ENCODE peak calls at places on chromosomes 13 and 19, in four cellular contexts. One of them, this sample, is unnamed. For H3K4me1, the result is how much of the 10 kb centered on the place peaks cover.

GRCh38 chr13:75963318-75963717 is 327.2 kb downstream of the LMO7 start:
- DNase-seq in GM23338: peak
- DNase-seq in PC-3: peak
- DNase-seq in heart left ventricle: no peak
- DNase-seq in this sample: no peak

GRCh38 chr19:30676990-30677679 is 305.0 kb downstream of the ZNF536 start:
- DNase-seq in heart left ventricle: no peak
- DNase-seq in GM23338: no peak
- DNase-seq in PC-3: no peak
- DNase-seq in this sample: no peak

GRCh38 chr19:47790398-47790814 is 11.9 kb downstream of the SELENOW start:
- DNase-seq in heart left ventricle: peak
- DNase-seq in GM23338: peak
- DNase-seq in PC-3: peak
- DNase-seq in this sample: peak

GRCh38 chr13:77222909-77223308 is 104.0 kb downstream of the MYCBP2 start:
- DNase-seq in GM23338: no peak
- DNase-seq in heart left ventricle: no peak
- DNase-seq in PC-3: no peak
- DNase-seq in this sample: no peak

GRCh38 chr19:4971424-4971793 is 2.5 kb downstream of the KDM4B start:
- DNase-seq in GM23338: peak
- DNase-seq in PC-3: peak
- DNase-seq in heart left ventricle: no peak
- DNase-seq in this sample: peak

GRCh38 chr13:27839809-27840467 is 47.7 kb downstream of the GSX1 start:
- DNase-seq in heart left ventricle: no peak
- DNase-seq in GM23338: no peak
- DNase-seq in PC-3: peak
- DNase-seq in this sample: no peak

GRCh38 chr13:20222553-20222952 is 9.6 kb downstream of the GJB6 start:
- DNase-seq in heart left ventricle: no peak
- DNase-seq in GM23338: no peak
- DNase-seq in PC-3: no peak
- DNase-seq in this sample: no peak

GRCh38 chr13:98998831-98999634 is 21.2 kb upstream of the DOCK9 start:
- DNase-seq in PC-3: no peak
- DNase-seq in GM23338: no peak
- DNase-seq in heart left ventricle: no peak
- DNase-seq in this sample: no peak

GRCh38 chr13:73061478-73062275 is 2.9 kb downstream of the KLF5 start:
- DNase-seq in PC-3: no peak
- DNase-seq in heart left ventricle: no peak
- DNase-seq in GM23338: peak
- DNase-seq in this sample: no peak

GRCh38 chr13:100022798-100023197 is 41.2 kb downstream of the ZIC2 start:
- DNase-seq in GM23338: no peak
- DNase-seq in heart left ventricle: no peak
- DNase-seq in PC-3: peak
- DNase-seq in this sample: no peak

GRCh38 chr19:52896431-52897148 is 845 bp downstream of the ZNF320 start:
- DNase-seq in PC-3: peak
- DNase-seq in heart left ventricle: peak
- DNase-seq in GM23338: peak
- DNase-seq in this sample: no peak

GRCh38 chr19:11483176-11484111 is 2.6 kb upstream of the ELAVL3 start:
- DNase-seq in PC-3: no peak
- DNase-seq in GM23338: peak
- DNase-seq in heart left ventricle: no peak
- DNase-seq in this sample: peak

GRCh38 chr19:11480927-11481776 is at the start of gene ELAVL3:
- DNase-seq in PC-3: no peak
- DNase-seq in GM23338: peak
- DNase-seq in heart left ventricle: no peak
- DNase-seq in this sample: no peak

GRCh38 chr19:11481777-11482383 is 1.0 kb upstream of the ELAVL3 start:
- DNase-seq in PC-3: peak
- DNase-seq in GM23338: peak
- DNase-seq in heart left ventricle: peak
- DNase-seq in this sample: peak

GRCh38 chr19:11480081-11480926 is 542 bp downstream of the ELAVL3 start:
- DNase-seq in PC-3: no peak
- DNase-seq in GM23338: peak
- DNase-seq in heart left ventricle: no peak
- DNase-seq in this sample: no peak

DNA sequence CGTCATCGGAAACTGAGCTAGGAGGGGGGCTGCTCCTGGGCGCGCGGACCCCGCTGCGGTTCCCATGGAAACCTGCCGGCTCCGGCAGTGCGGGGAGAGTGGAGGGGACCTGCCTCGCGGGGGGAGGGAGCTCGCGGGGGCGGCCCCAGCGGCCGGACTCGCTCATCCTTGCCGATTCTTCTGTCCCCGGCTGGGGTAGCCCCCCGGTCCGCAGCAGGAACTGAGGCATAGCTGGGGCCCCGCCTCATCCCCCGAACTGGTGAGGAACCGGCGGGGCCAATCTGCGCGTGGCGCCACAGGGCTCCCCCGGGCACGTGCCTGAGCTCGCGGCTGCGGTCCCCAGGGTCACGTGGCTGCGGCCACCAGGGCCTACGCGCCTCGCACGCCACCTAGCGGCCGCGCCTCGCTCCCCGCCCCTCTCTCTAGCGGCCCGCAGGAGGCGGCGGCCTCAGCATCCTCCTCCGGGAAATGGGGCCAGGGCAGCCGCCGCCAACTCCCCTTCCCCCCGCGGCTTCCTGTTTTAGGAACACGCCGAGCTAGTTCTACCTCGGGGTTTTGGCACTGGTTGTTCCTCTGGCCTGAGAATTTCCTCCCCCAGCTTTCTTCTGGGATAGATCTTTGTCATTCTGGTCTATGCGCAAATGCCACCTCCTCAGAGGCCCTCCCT is 1.7 kb upstream of the ELAVL3 start:
- DNase-seq in heart left ventricle: peak
- DNase-seq in PC-3: peak
- DNase-seq in GM23338: peak
- DNase-seq in this sample: peak
- H3K4me3 ChIP-seq in heart left ventricle: peak
- H3K4me3 ChIP-seq in PC-3: peak
- H3K4me3 ChIP-seq in GM23338: peak
- H3K4me3 ChIP-seq in this sample: no peak

GRCh38 chr19:2449019-2449418 is 7.7 kb downstream of the LMNB2 start:
- DNase-seq in GM23338: no peak
- DNase-seq in heart left ventricle: no peak
- DNase-seq in PC-3: no peak
- DNase-seq in this sample: peak

GRCh38 chr19:2454199-2454961 is 2.4 kb downstream of the LMNB2 start:
- DNase-seq in GM23338: no peak
- DNase-seq in PC-3: no peak
- DNase-seq in heart left ventricle: no peak
- DNase-seq in this sample: no peak

GRCh38 chr19:2453431-2454025 is 3.2 kb downstream of the LMNB2 start:
- DNase-seq in GM23338: no peak
- DNase-seq in PC-3: no peak
- DNase-seq in heart left ventricle: no peak
- DNase-seq in this sample: peak

GRCh38 chr19:2451138-2451537 is 5.6 kb downstream of the LMNB2 start:
- DNase-seq in heart left ventricle: no peak
- DNase-seq in PC-3: no peak
- DNase-seq in GM23338: no peak
- DNase-seq in this sample: no peak

GRCh38 chr19:2451741-2452140 is 5.0 kb downstream of the LMNB2 start:
- DNase-seq in GM23338: no peak
- DNase-seq in heart left ventricle: no peak
- DNase-seq in PC-3: no peak
- DNase-seq in this sample: peak
- H3K4me1 ChIP-seq in GM23338: under half
- H3K4me1 ChIP-seq in heart left ventricle: under half
- H3K4me1 ChIP-seq in PC-3: under half
- H3K4me1 ChIP-seq in this sample: under half

GRCh38 chr13:43271152-43271551 is 247.8 kb downstream of the DNAJC15 start:
- DNase-seq in GM23338: no peak
- DNase-seq in heart left ventricle: no peak
- DNase-seq in PC-3: no peak
- DNase-seq in this sample: no peak

GRCh38 chr13:43268632-43269031 is 245.2 kb downstream of the DNAJC15 start:
- DNase-seq in heart left ventricle: no peak
- DNase-seq in PC-3: no peak
- DNase-seq in GM23338: no peak
- DNase-seq in this sample: no peak

GRCh38 chr13:43267916-43268315 is 244.5 kb downstream of the DNAJC15 start:
- DNase-seq in GM23338: no peak
- DNase-seq in heart left ventricle: no peak
- DNase-seq in PC-3: no peak
- DNase-seq in this sample: no peak

GRCh38 chr13:43269037-43269476 is 245.7 kb downstream of the DNAJC15 start:
- DNase-seq in GM23338: no peak
- DNase-seq in PC-3: peak
- DNase-seq in heart left ventricle: peak
- DNase-seq in this sample: no peak

DNA sequence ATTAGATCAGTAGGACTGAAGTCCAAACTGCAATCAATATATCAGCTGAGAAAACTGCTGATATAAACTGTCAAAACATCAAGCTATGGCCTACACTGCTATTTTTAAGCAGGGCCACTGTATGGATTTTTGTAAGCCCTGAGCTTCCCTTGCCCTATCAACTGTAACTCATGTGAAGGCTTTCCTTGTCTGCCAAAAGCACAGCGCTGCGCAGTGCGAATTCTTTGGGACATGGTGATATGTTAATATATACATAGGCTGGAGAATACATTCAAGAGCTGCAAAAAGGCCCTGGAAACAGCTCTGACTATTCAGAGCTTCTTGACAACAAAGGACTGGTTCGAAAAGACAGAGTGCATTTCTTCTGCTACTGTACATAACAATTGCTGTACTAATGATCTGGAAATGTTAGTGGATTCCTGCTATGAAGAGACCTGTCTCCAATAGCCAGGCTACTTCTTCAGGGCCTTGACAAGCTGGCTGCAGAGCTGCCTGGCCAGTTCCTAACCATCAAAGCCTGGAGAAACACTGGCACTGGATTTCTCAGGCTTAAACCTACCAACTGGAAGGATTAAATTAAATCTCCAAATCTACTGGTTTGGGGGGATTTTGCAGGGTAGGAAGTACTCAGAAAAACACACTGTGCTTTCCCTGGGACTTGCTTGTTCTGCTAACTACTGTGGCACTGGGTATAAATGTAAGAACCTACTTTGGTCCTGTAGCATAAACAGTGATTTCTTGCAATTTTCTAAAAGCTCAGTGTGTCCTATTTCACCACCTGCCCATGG is 246.9 kb downstream of the DNAJC15 start:
- DNase-seq in heart left ventricle: no peak
- DNase-seq in GM23338: no peak
- DNase-seq in PC-3: no peak
- DNase-seq in this sample: no peak
- H3K27ac ChIP-seq in heart left ventricle: peak
- H3K27ac ChIP-seq in GM23338: no peak
- H3K27ac ChIP-seq in PC-3: peak
- H3K27ac ChIP-seq in this sample: no peak

GRCh38 chr19:48835734-48836088 is 580 bp downstream of the HSD17B14 start:
- DNase-seq in PC-3: peak
- DNase-seq in GM23338: peak
- DNase-seq in heart left ventricle: peak
- DNase-seq in this sample: peak
- H3K4me3 ChIP-seq in PC-3: peak
- H3K4me3 ChIP-seq in GM23338: peak
- H3K4me3 ChIP-seq in heart left ventricle: peak
- H3K4me3 ChIP-seq in this sample: peak

GRCh38 chr13:40970803-40971202 is 48.3 kb downstream of the ELF1 start:
- DNase-seq in PC-3: no peak
- DNase-seq in GM23338: no peak
- DNase-seq in heart left ventricle: no peak
- DNase-seq in this sample: no peak
- H3K4me1 ChIP-seq in PC-3: under half
- H3K4me1 ChIP-seq in GM23338: under half
- H3K4me1 ChIP-seq in heart left ventricle: half or more
- H3K4me1 ChIP-seq in this sample: under half

DNA sequence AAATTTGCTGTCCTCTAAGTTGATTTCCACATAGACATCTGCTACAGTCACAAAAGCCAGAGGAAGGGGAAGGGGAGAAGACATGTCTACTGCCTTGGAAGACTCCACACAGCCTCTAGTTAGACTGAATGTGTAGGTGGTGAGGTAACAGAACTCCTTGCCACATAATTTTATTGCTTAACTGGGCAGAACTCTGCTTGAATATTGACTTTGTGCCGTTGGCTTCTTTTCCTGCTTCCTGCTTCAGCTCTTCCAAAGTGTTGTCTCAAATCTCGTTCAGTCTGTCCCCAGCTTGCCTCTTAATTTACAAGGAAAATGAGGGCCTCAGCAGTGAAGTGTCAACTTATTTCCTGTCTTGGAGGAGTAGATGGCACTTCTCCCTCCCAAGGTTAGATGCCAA is 37.1 kb downstream of the ESD start:
- DNase-seq in heart left ventricle: no peak
- DNase-seq in GM23338: no peak
- DNase-seq in PC-3: peak
- DNase-seq in this sample: no peak
- H3K27ac ChIP-seq in heart left ventricle: no peak
- H3K27ac ChIP-seq in GM23338: no peak
- H3K27ac ChIP-seq in PC-3: peak
- H3K27ac ChIP-seq in this sample: peak